ENCODE peak calls at places on chromosomes 13 and 19, in five cellular contexts. K, V, S, G and L are unnamed samples.
A peak's percentile ranks its signal among the peaks of the same experiment; 100 is the strongest.

GRCh38 chr13:99307648-99308339 is 595 bp upstream of the GPR183 start:
- DNase-seq in V (no peak), K (no peak), S (peak; percentile 63), G (no peak), L (no peak)

GRCh38 chr19:28397311-28397710 is 815.6 kb downstream of the UQCRFS1 start:
- DNase-seq in V (no peak), G (no peak), K (no peak), S (no peak), L (no peak)

GRCh38 chr13:38348890-38349289 is 761 bp upstream of the UFM1 start:
- DNase-seq in K (no peak), V (no peak), G (no peak), S (peak; percentile 51), L (no peak)

GRCh38 chr13:113483504-113484287 is 6.8 kb downstream of the DCUN1D2 start:
- DNase-seq in V (no peak), K (no peak), G (no peak), S (no peak), L (no peak)

GRCh38 chr13:99655351-99656091 is 154.2 kb downstream of the TM9SF2 start:
- DNase-seq in G (no peak), V (no peak), K (peak; percentile 72), S (peak; percentile 85), L (no peak)

GRCh38 chr19:1874554-1875185 is 10.6 kb downstream of the ABHD17A start:
- DNase-seq in G (no peak), V (no peak), S (no peak), K (no peak), L (no peak)

GRCh38 chr19:10566408-10566657 is 523 bp upstream of the KRI1 start:
- DNase-seq in G (no peak), S (no peak), V (no peak), K (no peak), L (no peak)

GRCh38 chr13:77325371-77325941 is 1.4 kb downstream of the MYCBP2 start:
- DNase-seq in G (no peak), K (no peak), V (peak; percentile 45), S (no peak), L (no peak)

GRCh38 chr19:19514215-19514633 is 1.1 kb downstream of the TSSK6 start:
- DNase-seq in S (no peak), K (no peak), G (no peak), V (no peak), L (peak; percentile 29)

GRCh38 chr13:30705672-30706071 is 29.7 kb upstream of the ALOX5AP start:
- DNase-seq in K (no peak), S (peak; percentile 29), V (no peak), G (no peak), L (no peak)

GRCh38 chr19:9857076-9857721 is 22.1 kb downstream of the PIN1 start:
- DNase-seq in S (no peak), G (no peak), K (no peak), V (no peak), L (no peak)

GRCh38 chr13:28161370-28161769 is 23.0 kb downstream of the PAN3 start:
- DNase-seq in S (peak; percentile 71), G (no peak), V (no peak), K (no peak), L (no peak)

GRCh38 chr13:99969368-99969933 is 2.1 kb downstream of the ZIC5 start:
- DNase-seq in K (no peak), G (no peak), S (no peak), V (no peak), L (no peak)

GRCh38 chr19:43902399-43902798 is 32.7 kb downstream of the ZNF45 start:
- DNase-seq in V (no peak), G (no peak), K (no peak), S (no peak), L (no peak)

GRCh38 chr19:30219682-30220081 is 152.5 kb upstream of the ZNF536 start:
- DNase-seq in K (no peak), V (no peak), G (no peak), S (no peak), L (no peak)

GRCh38 chr13:34833562-34834182 is 108.4 kb upstream of the NBEA start:
- DNase-seq in S (peak; percentile 24), G (no peak), K (no peak), V (no peak), L (no peak)

GRCh38 chr13:108328848-108329247 is 59.3 kb downstream of the TNFSF13B start:
- DNase-seq in G (no peak), V (no peak), K (no peak), S (no peak), L (no peak)

GRCh38 chr13:108325863-108326262 is 56.3 kb downstream of the TNFSF13B start:
- DNase-seq in S (no peak), K (no peak), V (no peak), G (no peak), L (no peak)

GRCh38 chr13:108322206-108322824 is 52.8 kb downstream of the TNFSF13B start:
- DNase-seq in G (no peak), V (peak; percentile 30), S (peak; percentile 69), K (no peak), L (no peak)

GRCh38 chr13:108326318-108326717 is 56.8 kb downstream of the TNFSF13B start:
- DNase-seq in S (peak; percentile 38), G (no peak), V (peak; percentile 10), K (no peak), L (no peak)
- TF ChIP-seq CTCF in S (no peak), G (no peak), V (no peak), K (no peak), L (no peak)

GRCh38 chr19:4208385-4209094 is 20.8 kb upstream of the EBI3 start:
- DNase-seq in G (no peak), K (no peak), V (no peak), S (peak; percentile 55), L (no peak)

GRCh38 chr19:4201798-4202197 is 19.3 kb downstream of the ANKRD24 start:
- DNase-seq in K (no peak), G (no peak), S (no peak), V (no peak), L (no peak)

GRCh38 chr19:4200940-4201542 is 18.6 kb downstream of the ANKRD24 start:
- DNase-seq in G (no peak), S (no peak), V (no peak), K (no peak), L (no peak)

GRCh38 chr19:4210166-4210731 is 19.1 kb upstream of the EBI3 start:
- DNase-seq in V (no peak), G (no peak), K (no peak), S (no peak), L (no peak)

DNA sequence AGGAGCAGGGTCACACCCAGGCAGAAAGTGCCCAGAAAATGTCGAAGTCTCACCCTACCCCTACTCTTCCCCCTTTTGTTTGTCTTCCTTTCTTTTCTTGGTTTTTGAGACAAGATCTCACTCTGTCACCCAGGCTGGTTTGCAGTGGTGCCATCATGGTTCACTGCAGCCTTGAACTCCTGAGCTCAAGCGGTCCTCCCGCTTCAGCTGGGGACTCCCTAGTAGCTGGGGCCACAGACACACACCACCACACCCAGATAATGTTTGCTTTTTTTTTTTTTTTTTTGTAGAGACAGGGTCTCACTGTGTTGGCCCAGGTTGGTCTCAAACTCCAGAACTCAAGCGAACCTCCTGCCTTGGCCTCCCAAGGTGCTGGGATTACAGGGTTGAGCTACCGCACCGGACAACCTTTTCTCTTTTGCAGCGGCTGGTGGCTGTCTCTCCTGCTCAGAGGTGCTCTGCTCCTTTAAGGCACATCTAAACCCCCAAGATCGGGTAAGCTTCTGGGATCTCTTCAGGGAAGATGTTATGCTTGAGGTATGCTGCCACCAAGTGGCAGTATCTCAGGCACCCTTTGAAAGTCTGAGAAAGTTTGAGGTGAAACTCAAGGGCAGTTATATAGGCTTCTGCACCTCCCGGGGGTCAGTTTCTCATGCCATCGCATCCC is 22.4 kb upstream of the EBI3 start:
- DNase-seq in S (no peak), K (no peak), G (no peak), V (no peak), L (no peak)
- TF ChIP-seq CTCF in S (peak; percentile 26), K (peak; percentile 64), G (peak; percentile 32), V (no peak), L (peak; percentile 31)

GRCh38 chr13:46905249-46905648 is 8.4 kb upstream of the HTR2A start:
- DNase-seq in K (no peak), S (no peak), G (no peak), V (peak; percentile 7), L (no peak)
- TF ChIP-seq CTCF in K (peak; percentile 44), S (peak; percentile 23), G (peak; percentile 38), V (no peak), L (peak; percentile 19)

GRCh38 chr19:571127-571974 is 1.0 kb upstream of the BSG start:
- DNase-seq in V (peak; percentile 69), G (peak; percentile 41), S (peak; percentile 67), K (no peak), L (no peak)

GRCh38 chr19:572891-573825 is 762 bp downstream of the BSG start:
- DNase-seq in K (no peak), V (peak; percentile 49), G (no peak), S (peak; percentile 70), L (no peak)

GRCh38 chr19:570315-570714 is 2.1 kb upstream of the BSG start:
- DNase-seq in G (no peak), V (no peak), K (no peak), S (no peak), L (no peak)

GRCh38 chr19:574658-575526 is 2.5 kb downstream of the BSG start:
- DNase-seq in V (no peak), G (peak; percentile 75), S (peak; percentile 55), K (no peak), L (no peak)

GRCh38 chr19:572140-572890 is at the start of gene BSG:
- DNase-seq in K (peak; percentile 85), V (peak; percentile 100), S (peak; percentile 100), G (peak; percentile 99), L (peak; percentile 93)
- TF ChIP-seq CTCF in K (no peak), V (no peak), S (no peak), G (no peak), L (no peak)

GRCh38 chr19:16640951-16641350 is 12.9 kb upstream of the MED26 start:
- DNase-seq in V (no peak), S (no peak), K (no peak), G (no peak), L (no peak)
- TF ChIP-seq CTCF in V (no peak), S (no peak), K (no peak), G (no peak), L (no peak)

DNA sequence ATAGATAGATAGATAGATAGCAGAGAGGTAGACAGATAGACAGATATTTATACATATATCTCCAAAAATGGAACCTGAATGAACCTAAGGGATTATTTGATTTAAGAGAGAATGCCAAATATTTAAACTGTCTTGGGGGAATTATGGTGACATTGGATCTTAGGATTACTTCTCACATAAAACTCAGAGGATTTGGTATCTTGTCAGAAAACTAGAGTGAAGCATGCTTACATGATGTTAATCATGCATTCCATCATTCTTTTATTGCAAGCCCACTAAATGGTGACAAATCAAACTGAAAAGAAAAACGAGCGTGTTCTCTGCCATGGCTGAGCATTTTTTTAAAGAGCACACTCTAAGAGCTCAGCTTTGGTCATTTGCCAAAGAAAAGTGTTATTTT is 165.2 kb downstream of the PCDH9 start:
- DNase-seq in K (no peak), G (no peak), S (no peak), V (no peak), L (no peak)
- TF ChIP-seq CTCF in K (no peak), G (no peak), S (no peak), V (no peak), L (no peak)